ENCODE peak calls at places on chromosomes 2 and 18, in four cellular contexts. K is AG10803, M is endothelial cell, Y is MM.1S. L is an unnamed sample.

GRCh38 chr18:48007955-48008701 is 77.7 kb upstream of the SMAD2 start:
- DNase-seq in M (peak), Y (peak), K (no peak), L (no peak)

GRCh38 chr2:237403024-237403882 is 10.7 kb downstream of the COL6A3 start:
- DNase-seq in M (no peak), K (peak), Y (no peak), L (no peak)

GRCh38 chr2:204888222-204888621 is 342.9 kb downstream of the PARD3B start:
- DNase-seq in K (peak), Y (no peak), M (no peak), L (no peak)

GRCh38 chr2:216860738-216861137 is 874 bp upstream of the TNP1 start:
- DNase-seq in K (no peak), M (no peak), Y (no peak), L (no peak)

GRCh38 chr18:24862225-24862893 is 401.9 kb downstream of the HRH4 start:
- DNase-seq in Y (no peak), K (no peak), M (peak), L (no peak)

GRCh38 chr18:2036136-2036535 is 535.2 kb downstream of the METTL4 start:
- DNase-seq in M (no peak), Y (no peak), K (no peak), L (no peak)

GRCh38 chr2:29202819-29203495 is 87.7 kb downstream of the CLIP4 start:
- DNase-seq in K (no peak), M (no peak), Y (no peak), L (no peak)

GRCh38 chr18:6482198-6482977 is 67.7 kb upstream of the L3MBTL4 start:
- DNase-seq in Y (peak), K (peak), M (peak), L (peak)

GRCh38 chr18:50099725-50100414 is 95.1 kb downstream of the MYO5B start:
- DNase-seq in M (no peak), Y (peak), K (peak), L (no peak)

GRCh38 chr2:105820151-105820550 is 75.4 kb downstream of the NCK2 start:
- DNase-seq in M (no peak), K (no peak), Y (no peak), L (no peak)

GRCh38 chr2:233289590-233290424 is 17.8 kb upstream of the SAG start:
- DNase-seq in Y (no peak), K (no peak), M (no peak), L (no peak)

GRCh38 chr18:59382388-59382787 is 23.3 kb upstream of the LMAN1 start:
- DNase-seq in Y (no peak), M (no peak), K (no peak), L (no peak)

GRCh38 chr2:164430166-164430783 is 191.0 kb downstream of the GRB14 start:
- DNase-seq in M (peak), Y (peak), K (peak), L (no peak)

GRCh38 chr2:169069341-169069740 is at the start of gene DHRS9:
- DNase-seq in Y (no peak), M (no peak), K (no peak), L (no peak)

GRCh38 chr18:70288851-70289328 is at the start of gene SOCS6:
- DNase-seq in Y (peak), M (peak), K (peak), L (no peak)

GRCh38 chr2:201126308-201127127 is 10.6 kb downstream of the CFLAR start:
- DNase-seq in Y (peak), K (peak), M (no peak), L (no peak)

GRCh38 chr2:84914334-84914733 is 8.9 kb downstream of the TMSB10 start:
- DNase-seq in Y (no peak), M (no peak), K (no peak), L (no peak)

GRCh38 chr2:101328474-101329007 is 20.0 kb upstream of the RNF149 start:
- DNase-seq in K (peak), M (no peak), Y (no peak), L (no peak)

GRCh38 chr2:126698991-126699390 is 43.0 kb downstream of the GYPC start:
- DNase-seq in Y (no peak), M (no peak), K (no peak), L (no peak)

GRCh38 chr18:35406666-35407065 is 29.5 kb upstream of the ZNF396 start:
- DNase-seq in Y (no peak), K (no peak), M (no peak), L (no peak)

GRCh38 chr2:174335605-174336402 is 1.1 kb downstream of the SP9 start:
- DNase-seq in Y (no peak), K (peak), M (peak), L (no peak)

GRCh38 chr2:197357986-197358385 is 47.4 kb upstream of the ANKRD44 start:
- DNase-seq in M (no peak), K (no peak), Y (no peak), L (no peak)

GRCh38 chr18:76806301-76806700 is 16.1 kb upstream of the ZNF236 start:
- DNase-seq in M (no peak), Y (no peak), K (no peak), L (no peak)

GRCh38 chr18:52536039-52536438 is 196.0 kb downstream of the DCC start:
- DNase-seq in Y (no peak), K (no peak), M (no peak), L (no peak)

GRCh38 chr2:199862779-199863178 is 11.8 kb upstream of the FTCDNL1 start:
- DNase-seq in M (no peak), Y (no peak), K (peak), L (no peak)

GRCh38 chr18:23143059-23143831 is 8.0 kb downstream of the CABLES1 start:
- DNase-seq in M (no peak), K (peak), Y (no peak), L (no peak)

DNA sequence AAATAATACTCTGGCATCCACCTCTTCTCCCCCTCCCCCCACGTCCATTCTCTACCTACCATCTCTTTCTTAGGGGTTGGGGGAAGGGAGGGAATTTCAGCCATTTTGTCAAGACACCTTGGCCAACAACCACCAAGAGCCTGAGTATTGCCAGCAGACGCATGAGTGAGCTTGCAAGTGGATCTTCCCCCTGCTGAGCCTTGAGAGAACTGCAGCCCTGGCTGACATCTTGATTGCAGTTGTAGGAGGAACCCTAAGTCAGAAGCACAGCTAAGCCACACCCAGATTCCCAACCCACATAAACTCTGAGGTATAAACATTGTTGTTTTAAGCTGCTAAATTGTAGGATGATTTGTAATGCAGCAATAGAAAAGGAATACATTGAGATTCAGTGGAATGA is 165.6 kb downstream of the TMEFF2 start:
- DNase-seq in K (no peak), Y (no peak), M (peak), L (no peak)
- TF ChIP-seq CTCF in K (peak), Y (peak), M (no peak), L (no peak)

GRCh38 chr2:128748336-128748735 is 429.7 kb upstream of the HS6ST1 start:
- DNase-seq in K (no peak), Y (no peak), M (no peak), L (no peak)
- TF ChIP-seq CTCF in K (no peak), Y (no peak), M (no peak), L (no peak)

DNA sequence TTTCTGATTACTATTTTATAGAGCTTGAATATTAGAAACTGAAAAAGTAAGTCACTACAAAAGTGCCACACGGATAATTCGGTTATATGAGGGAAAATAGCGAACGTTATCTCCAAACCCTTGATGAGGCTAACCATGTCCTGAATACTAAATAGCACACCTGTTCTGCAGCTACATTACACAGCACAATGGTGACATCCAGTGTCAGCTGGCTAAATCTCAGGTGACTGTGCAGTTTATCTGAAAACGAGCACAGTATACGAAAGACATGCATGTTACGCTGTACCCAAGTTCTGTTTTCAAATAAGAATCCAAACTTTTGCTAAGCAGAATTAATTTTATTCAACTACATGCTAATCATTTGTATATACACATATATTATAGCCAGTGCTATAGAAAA is 9.0 kb downstream of the CCDC68 start:
- DNase-seq in Y (no peak), K (no peak), M (no peak), L (no peak)
- TF ChIP-seq CTCF in Y (no peak), K (no peak), M (no peak), L (no peak)

GRCh38 chr2:112686348-112687217 is 34.2 kb upstream of the NT5DC4 start:
- DNase-seq in M (no peak), Y (peak), K (no peak), L (no peak)

GRCh38 chr2:112683550-112684414 is 37.0 kb upstream of the NT5DC4 start:
- DNase-seq in M (peak), K (no peak), Y (no peak), L (no peak)

GRCh38 chr2:112682101-112682500 is 36.4 kb downstream of the SLC20A1 start:
- DNase-seq in M (no peak), Y (no peak), K (no peak), L (no peak)

GRCh38 chr2:112685167-112685884 is 35.5 kb upstream of the NT5DC4 start:
- DNase-seq in M (no peak), Y (no peak), K (no peak), L (no peak)

DNA sequence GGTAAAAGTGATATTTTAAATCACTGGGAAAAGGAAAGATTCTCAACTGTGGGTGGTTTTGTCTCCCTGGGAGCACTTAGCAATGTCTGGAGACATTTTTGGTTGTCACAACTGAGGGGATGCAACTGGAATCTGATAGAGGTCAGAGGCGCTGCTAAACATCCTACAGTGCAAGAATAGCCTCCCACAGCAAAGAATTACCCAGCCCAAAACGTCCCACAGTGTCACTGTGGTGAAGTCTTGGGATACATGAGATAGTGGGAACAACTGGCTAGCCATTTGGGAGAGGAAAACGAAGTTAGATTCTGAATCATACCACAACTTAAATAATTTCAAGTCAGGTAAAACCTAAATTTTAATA is 36.4 kb upstream of the NT5DC4 start:
- DNase-seq in Y (no peak), M (no peak), K (no peak), L (no peak)
- TF ChIP-seq CTCF in Y (no peak), M (no peak), K (no peak), L (no peak)

GRCh38 chr2:219626540-219626939 is 890 bp upstream of the SLC4A3 start:
- DNase-seq in M (no peak), K (no peak), Y (no peak), L (no peak)

GRCh38 chr2:219625179-219625578 is 2.3 kb upstream of the SLC4A3 start:
- DNase-seq in Y (no peak), M (no peak), K (no peak), L (no peak)

GRCh38 chr2:219628986-219629901 is 1.8 kb downstream of the SLC4A3 start:
- DNase-seq in Y (no peak), M (no peak), K (no peak), L (no peak)

GRCh38 chr2:219628235-219628985 is 980 bp downstream of the SLC4A3 start:
- DNase-seq in Y (no peak), K (no peak), M (no peak), L (no peak)

DNA sequence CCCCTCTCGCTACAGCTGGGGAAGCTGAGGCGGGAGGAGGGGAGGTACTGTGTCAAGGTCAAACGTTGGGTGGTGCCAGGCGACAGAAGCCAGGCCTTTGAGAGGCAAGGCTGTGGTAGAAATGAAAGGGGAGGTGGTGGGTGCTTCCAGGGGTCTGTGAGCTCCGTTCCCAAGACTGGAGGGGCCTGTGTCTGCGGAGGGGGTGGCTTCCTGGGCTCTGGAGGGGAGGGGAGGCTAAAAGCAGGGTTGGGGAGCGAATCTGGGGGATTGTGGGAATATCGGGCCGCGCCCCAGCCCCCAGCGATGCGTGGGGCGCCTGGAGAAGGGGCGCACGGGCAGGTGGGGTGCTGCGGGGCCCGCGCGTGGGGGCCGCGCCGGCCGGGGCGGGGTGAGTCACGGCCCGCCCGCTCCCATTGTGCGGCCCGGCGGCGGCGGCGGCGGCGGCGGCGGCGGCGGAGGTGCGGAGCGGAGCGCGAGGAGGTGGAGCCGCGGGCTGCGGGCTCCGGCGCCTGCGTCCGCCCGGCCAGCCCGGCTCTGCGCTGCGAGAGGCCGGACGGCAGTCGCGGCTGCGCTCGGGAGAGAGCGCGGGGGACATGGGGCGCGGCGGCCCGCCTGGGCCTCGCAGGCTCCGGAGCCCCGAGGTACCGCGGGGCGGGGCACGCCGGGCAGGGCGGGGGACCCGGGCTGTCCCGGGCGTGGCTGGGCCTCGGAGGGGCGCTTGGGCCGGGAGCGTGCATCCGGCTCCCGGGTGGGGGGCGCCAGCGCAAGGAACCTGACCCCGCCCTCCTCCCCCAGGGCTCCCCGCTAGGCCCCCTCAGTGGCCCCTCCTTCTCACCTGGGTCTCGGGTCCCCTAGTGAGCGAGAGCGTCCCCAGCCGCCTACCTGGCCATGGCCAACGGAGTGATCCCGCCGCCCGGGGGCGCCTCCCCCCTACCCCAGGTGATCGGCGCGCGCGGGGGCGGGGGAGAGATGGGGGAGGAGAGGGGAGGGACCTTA is at the start of gene SLC4A3:
- DNase-seq in K (peak), M (peak), Y (peak), L (no peak)
- TF ChIP-seq CTCF in K (no peak), M (no peak), Y (no peak), L (no peak)

L was measured in omental fat pad.